ENCODE peak calls at places on chromosome 17, in eight cellular contexts. One of them, this sample, is unnamed.

GRCh38 chr17:80790981-80791742 is 200.5 kb upstream of the CHMP6 start:
- DNase-seq in pulmonary artery endothelial cell: no peak
- DNase-seq in NCI-H2029: no peak
- DNase-seq in stimulated activated CD8-positive, alpha-beta memory T cell treated with anti-CD3 and anti-CD28 coated beads, Interleukin-4, amount 100 ng/mL, for 1 hour: no peak
- DNase-seq in T-helper 17 cell: no peak
- DNase-seq in sciatic nerve: no peak
- DNase-seq in renal cortical epithelial cell: no peak
- DNase-seq in NCI-H1436 treated with DMSO at 0.1 percent for 48 hours: no peak
- DNase-seq in this sample: no peak

GRCh38 chr17:65696739-65697394 is 135.4 kb upstream of the AXIN2 start:
- DNase-seq in pulmonary artery endothelial cell: no peak
- DNase-seq in NCI-H2029: no peak
- DNase-seq in stimulated activated CD8-positive, alpha-beta memory T cell treated with anti-CD3 and anti-CD28 coated beads, Interleukin-4, amount 100 ng/mL, for 1 hour: no peak
- DNase-seq in T-helper 17 cell: no peak
- DNase-seq in sciatic nerve: no peak
- DNase-seq in renal cortical epithelial cell: peak; percentile 77
- DNase-seq in NCI-H1436 treated with DMSO at 0.1 percent for 48 hours: no peak
- DNase-seq in this sample: peak; percentile 71

GRCh38 chr17:6862822-6863221 is 31.3 kb upstream of the TEKT1 start:
- DNase-seq in pulmonary artery endothelial cell: no peak
- DNase-seq in NCI-H2029: no peak
- DNase-seq in stimulated activated CD8-positive, alpha-beta memory T cell treated with anti-CD3 and anti-CD28 coated beads, Interleukin-4, amount 100 ng/mL, for 1 hour: no peak
- DNase-seq in T-helper 17 cell: no peak
- DNase-seq in sciatic nerve: no peak
- DNase-seq in renal cortical epithelial cell: peak; percentile 11
- DNase-seq in NCI-H1436 treated with DMSO at 0.1 percent for 48 hours: no peak
- DNase-seq in this sample: no peak

GRCh38 chr17:41446806-41447205 is 6.0 kb upstream of the KRT38 start:
- DNase-seq in pulmonary artery endothelial cell: no peak
- DNase-seq in NCI-H2029: no peak
- DNase-seq in stimulated activated CD8-positive, alpha-beta memory T cell treated with anti-CD3 and anti-CD28 coated beads, Interleukin-4, amount 100 ng/mL, for 1 hour: no peak
- DNase-seq in T-helper 17 cell: no peak
- DNase-seq in sciatic nerve: no peak
- DNase-seq in renal cortical epithelial cell: no peak
- DNase-seq in NCI-H1436 treated with DMSO at 0.1 percent for 48 hours: no peak
- DNase-seq in this sample: no peak

GRCh38 chr17:56761387-56761786 is 72.3 kb downstream of the C17orf67 start:
- DNase-seq in pulmonary artery endothelial cell: no peak
- DNase-seq in NCI-H2029: no peak
- DNase-seq in stimulated activated CD8-positive, alpha-beta memory T cell treated with anti-CD3 and anti-CD28 coated beads, Interleukin-4, amount 100 ng/mL, for 1 hour: no peak
- DNase-seq in T-helper 17 cell: no peak
- DNase-seq in sciatic nerve: no peak
- DNase-seq in renal cortical epithelial cell: peak; percentile 42
- DNase-seq in NCI-H1436 treated with DMSO at 0.1 percent for 48 hours: no peak
- DNase-seq in this sample: no peak

GRCh38 chr17:35171834-35172233 is 22.4 kb downstream of the SLC35G3 start:
- DNase-seq in pulmonary artery endothelial cell: no peak
- DNase-seq in NCI-H2029: no peak
- DNase-seq in stimulated activated CD8-positive, alpha-beta memory T cell treated with anti-CD3 and anti-CD28 coated beads, Interleukin-4, amount 100 ng/mL, for 1 hour: no peak
- DNase-seq in T-helper 17 cell: no peak
- DNase-seq in sciatic nerve: no peak
- DNase-seq in renal cortical epithelial cell: no peak
- DNase-seq in NCI-H1436 treated with DMSO at 0.1 percent for 48 hours: no peak
- DNase-seq in this sample: no peak

GRCh38 chr17:17763136-17763535 is 73.7 kb downstream of the SREBF1 start:
- DNase-seq in pulmonary artery endothelial cell: no peak
- DNase-seq in NCI-H2029: no peak
- DNase-seq in stimulated activated CD8-positive, alpha-beta memory T cell treated with anti-CD3 and anti-CD28 coated beads, Interleukin-4, amount 100 ng/mL, for 1 hour: no peak
- DNase-seq in T-helper 17 cell: no peak
- DNase-seq in sciatic nerve: no peak
- DNase-seq in renal cortical epithelial cell: no peak
- DNase-seq in NCI-H1436 treated with DMSO at 0.1 percent for 48 hours: no peak
- DNase-seq in this sample: no peak

GRCh38 chr17:65013613-65014391 is 42.7 kb downstream of the GNA13 start:
- DNase-seq in pulmonary artery endothelial cell: no peak
- DNase-seq in NCI-H2029: no peak
- DNase-seq in stimulated activated CD8-positive, alpha-beta memory T cell treated with anti-CD3 and anti-CD28 coated beads, Interleukin-4, amount 100 ng/mL, for 1 hour: peak; percentile 13
- DNase-seq in T-helper 17 cell: no peak
- DNase-seq in sciatic nerve: no peak
- DNase-seq in renal cortical epithelial cell: peak; percentile 91
- DNase-seq in NCI-H1436 treated with DMSO at 0.1 percent for 48 hours: no peak
- DNase-seq in this sample: peak; percentile 62

GRCh38 chr17:72119963-72120877 is 600 bp upstream of the SOX9 start:
- DNase-seq in pulmonary artery endothelial cell: no peak
- DNase-seq in NCI-H2029: no peak
- DNase-seq in stimulated activated CD8-positive, alpha-beta memory T cell treated with anti-CD3 and anti-CD28 coated beads, Interleukin-4, amount 100 ng/mL, for 1 hour: no peak
- DNase-seq in T-helper 17 cell: no peak
- DNase-seq in sciatic nerve: no peak
- DNase-seq in renal cortical epithelial cell: peak; percentile 49
- DNase-seq in NCI-H1436 treated with DMSO at 0.1 percent for 48 hours: no peak
- DNase-seq in this sample: peak; percentile 72

GRCh38 chr17:27340990-27341595 is 47.2 kb downstream of the WSB1 start:
- DNase-seq in pulmonary artery endothelial cell: no peak
- DNase-seq in NCI-H2029: peak; percentile 37
- DNase-seq in stimulated activated CD8-positive, alpha-beta memory T cell treated with anti-CD3 and anti-CD28 coated beads, Interleukin-4, amount 100 ng/mL, for 1 hour: no peak
- DNase-seq in T-helper 17 cell: no peak
- DNase-seq in sciatic nerve: no peak
- DNase-seq in renal cortical epithelial cell: no peak
- DNase-seq in NCI-H1436 treated with DMSO at 0.1 percent for 48 hours: no peak
- DNase-seq in this sample: no peak

GRCh38 chr17:79747508-79748295 is 17.0 kb downstream of the ENPP7 start:
- DNase-seq in pulmonary artery endothelial cell: no peak
- DNase-seq in NCI-H2029: no peak
- DNase-seq in stimulated activated CD8-positive, alpha-beta memory T cell treated with anti-CD3 and anti-CD28 coated beads, Interleukin-4, amount 100 ng/mL, for 1 hour: no peak
- DNase-seq in T-helper 17 cell: no peak
- DNase-seq in sciatic nerve: no peak
- DNase-seq in renal cortical epithelial cell: no peak
- DNase-seq in NCI-H1436 treated with DMSO at 0.1 percent for 48 hours: no peak
- DNase-seq in this sample: no peak

This sample was measured in kidney tubule cell.